ENCODE peak calls at places on chromosomes 6 and 20, in five cellular contexts. H, M, G, C and F are unnamed samples.

GRCh38 chr6:141667580-141668309 is 465.0 kb upstream of the GJE1 start:
- DNase-seq in H (no peak), G (no peak), C (peak; percentile 20), M (peak; percentile 23), F (no peak)

GRCh38 chr20:63196756-63197470 is 19.0 kb downstream of the YTHDF1 start:
- DNase-seq in G (no peak), M (no peak), H (no peak), C (no peak), F (no peak)

GRCh38 chr6:121670511-121670910 is 235.1 kb downstream of the GJA1 start:
- DNase-seq in H (no peak), G (no peak), M (peak; percentile 57), C (peak; percentile 55), F (no peak)

GRCh38 chr6:50128420-50129005 is 78.8 kb upstream of the DEFB112 start:
- DNase-seq in C (no peak), H (no peak), G (peak; percentile 1), M (peak; percentile 14), F (no peak)

GRCh38 chr20:3168079-3168828 is 5.1 kb downstream of the LZTS3 start:
- DNase-seq in H (peak; percentile 64), G (no peak), C (no peak), M (no peak), F (no peak)

GRCh38 chr20:4820833-4821518 is 99.3 kb downstream of the PRND start:
- DNase-seq in M (peak; percentile 92), G (peak; percentile 50), H (no peak), C (peak; percentile 68), F (peak; percentile 30)

GRCh38 chr6:44004625-44005506 is 122.4 kb downstream of the MRPL14 start:
- DNase-seq in H (no peak), G (peak; percentile 39), C (no peak), M (peak; percentile 54), F (no peak)

GRCh38 chr20:48722002-48722731 is 105.6 kb downstream of the PREX1 start:
- DNase-seq in C (peak; percentile 93), H (peak; percentile 33), G (no peak), M (peak; percentile 81), F (no peak)

GRCh38 chr6:7197752-7198151 is 90.0 kb downstream of the RREB1 start:
- DNase-seq in G (no peak), C (no peak), M (no peak), H (no peak), F (no peak)

GRCh38 chr6:143482593-143482992 is 28.9 kb downstream of the FUCA2 start:
- DNase-seq in M (peak; percentile 38), C (peak; percentile 2), H (no peak), G (no peak), F (peak; percentile 2)

GRCh38 chr6:155936551-155936950 is 480.9 kb upstream of the NOX3 start:
- DNase-seq in H (no peak), M (peak; percentile 69), G (no peak), C (no peak), F (peak; percentile 36)

GRCh38 chr6:28159029-28159607 is 17.4 kb downstream of the ZKSCAN8 start:
- DNase-seq in G (no peak), C (no peak), H (no peak), M (no peak), F (no peak)

GRCh38 chr6:28160233-28160632 is 18.6 kb downstream of the ZKSCAN8 start:
- DNase-seq in G (no peak), M (peak; percentile 11), H (no peak), C (no peak), F (no peak)

GRCh38 chr6:28165566-28165965 is 23.9 kb downstream of the ZKSCAN8 start:
- DNase-seq in H (no peak), M (no peak), C (no peak), G (no peak), F (no peak)

GRCh38 chr6:28158318-28158717 is 16.6 kb downstream of the ZKSCAN8 start:
- DNase-seq in G (no peak), C (no peak), M (no peak), H (no peak), F (no peak)

DNA sequence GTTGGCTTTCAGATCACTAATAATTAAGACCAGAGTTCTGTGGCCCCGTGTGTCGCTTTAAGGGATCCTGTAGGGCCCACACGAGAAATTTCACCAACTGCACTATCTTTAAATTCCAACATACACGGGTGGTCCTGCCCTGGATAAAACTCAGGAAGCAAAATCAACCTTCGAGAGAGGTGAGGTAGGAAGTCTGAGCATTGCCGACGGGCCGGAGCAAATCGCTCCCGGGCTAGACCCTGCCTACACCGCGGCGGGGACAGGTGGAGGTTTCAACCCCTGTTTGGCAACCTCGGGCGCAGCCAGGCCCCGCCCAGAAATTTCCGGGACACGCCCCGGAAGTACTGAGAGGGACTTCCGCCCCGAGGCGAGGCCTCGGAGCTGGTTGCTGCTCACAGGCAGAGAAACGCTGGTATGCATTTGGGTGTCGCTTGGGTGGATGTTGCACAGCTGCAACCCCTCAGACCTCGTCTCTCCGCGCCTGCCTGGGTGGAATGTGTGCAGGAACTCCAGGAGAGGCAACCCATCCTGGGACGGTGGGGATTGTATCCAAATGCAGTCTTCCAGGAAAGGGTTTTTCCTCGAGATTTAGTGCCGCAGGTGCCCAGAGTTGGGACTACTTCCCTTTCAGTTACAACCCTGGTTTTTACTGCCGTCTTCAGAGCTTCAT is 19.9 kb downstream of the ZKSCAN8 start:
- DNase-seq in C (peak; percentile 33), H (peak; percentile 70), M (peak; percentile 90), G (peak; percentile 44), F (no peak)
- H3K4me3 ChIP-seq in C (peak overlapping the region; percentile 68), H (peak overlapping the region; percentile 37), M (peak overlapping the region; percentile 68), G (peak overlapping the region; percentile 43), F (peak overlapping the region; percentile 34)

GRCh38 chr6:116616757-116617093 is 446 bp downstream of the RSPH4A start:
- DNase-seq in G (peak; percentile 7), M (no peak), C (no peak), H (peak; percentile 9), F (no peak)

GRCh38 chr6:116611020-116611419 is 5.3 kb upstream of the RSPH4A start:
- DNase-seq in M (no peak), C (no peak), G (no peak), H (no peak), F (no peak)

DNA sequence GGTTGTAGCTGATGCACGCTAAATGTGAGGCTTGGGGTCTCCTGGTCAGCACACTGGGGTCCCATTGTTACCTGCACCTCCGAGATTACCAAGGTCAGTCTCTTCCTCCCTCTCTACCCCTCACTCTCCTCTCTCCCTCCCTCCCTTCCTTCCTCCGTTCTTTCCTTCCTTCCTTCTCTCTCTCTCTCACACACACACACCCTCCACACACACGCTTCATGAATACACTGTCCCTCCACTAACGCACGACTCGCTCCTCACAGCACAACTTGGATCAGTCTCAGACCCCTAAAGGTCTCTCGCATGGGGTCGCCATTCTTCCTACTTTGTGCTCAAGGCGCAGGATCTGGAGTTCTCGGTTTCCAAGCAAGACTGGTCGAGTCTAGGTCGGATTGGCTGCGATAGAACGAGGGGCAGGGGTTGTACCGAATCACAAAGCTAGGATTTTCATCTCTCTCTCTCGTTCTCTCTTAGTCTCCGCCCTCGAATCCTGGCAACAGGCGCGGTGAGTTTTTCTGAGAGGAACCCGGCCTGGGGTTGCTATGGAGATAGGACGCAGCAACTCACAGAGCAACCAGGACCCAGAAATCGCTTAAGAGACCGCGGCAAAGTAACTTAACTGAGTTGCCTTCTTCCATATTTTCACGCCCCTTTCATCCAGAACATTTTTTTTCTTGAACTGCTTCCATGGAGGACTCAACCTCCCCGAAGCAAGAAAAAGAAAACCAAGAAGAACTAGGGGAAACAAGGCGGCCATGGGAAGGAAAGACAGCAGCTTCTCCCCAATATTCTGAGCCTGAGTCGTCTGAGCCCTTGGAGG is at the start of gene RSPH4A:
- DNase-seq in M (peak; percentile 97), C (peak; percentile 94), H (peak; percentile 85), G (peak; percentile 89), F (peak; percentile 94)
- TF ChIP-seq CTCF in M (peak; percentile 11), C (no peak), H (no peak), G (no peak), F (peak; percentile 10)

GRCh38 chr20:32289661-32290431 is 12.4 kb downstream of the KIF3B start:
- DNase-seq in H (peak; percentile 68), M (no peak), C (no peak), G (peak; percentile 44), F (no peak)

GRCh38 chr20:32287231-32287638 is 9.8 kb downstream of the KIF3B start:
- DNase-seq in M (no peak), H (no peak), C (no peak), G (no peak), F (no peak)

GRCh38 chr20:32285621-32286334 is 8.3 kb downstream of the KIF3B start:
- DNase-seq in M (peak; percentile 71), H (peak; percentile 40), G (peak; percentile 25), C (peak; percentile 34), F (peak; percentile 7)

GRCh38 chr20:32291166-32291565 is 13.7 kb downstream of the KIF3B start:
- DNase-seq in H (no peak), M (no peak), G (no peak), C (no peak), F (no peak)

DNA sequence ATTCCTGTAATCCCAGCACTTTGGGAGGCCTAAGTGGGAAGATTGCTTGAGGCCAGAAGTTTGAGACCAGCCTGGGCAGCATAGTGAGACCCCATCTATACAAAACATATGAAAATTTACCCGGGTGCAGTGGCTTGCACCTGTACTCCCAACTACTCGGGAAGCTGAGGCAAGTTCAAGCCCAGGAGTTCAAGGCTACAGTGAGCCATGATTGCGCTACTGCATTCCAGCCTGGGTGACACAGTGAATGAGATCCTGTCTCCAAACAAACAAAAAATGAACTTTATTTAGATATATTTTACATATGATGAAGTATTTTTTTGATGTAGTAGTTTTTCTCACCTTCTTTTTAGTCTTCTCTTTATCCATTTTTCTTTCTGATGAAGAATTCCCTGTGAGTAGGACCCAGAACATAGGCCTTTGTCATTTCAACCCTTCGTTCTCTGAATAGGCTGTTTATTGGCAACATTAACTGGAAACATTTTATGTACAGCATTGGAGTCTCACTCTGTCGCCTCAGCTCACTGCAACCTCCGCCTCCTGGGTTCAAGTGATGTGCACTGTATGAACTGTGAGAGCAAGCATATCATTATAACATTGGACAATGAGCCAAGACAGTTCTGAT is 10.9 kb downstream of the KIF3B start:
- DNase-seq in G (no peak), C (no peak), M (no peak), H (no peak), F (no peak)
- H3K4me3 ChIP-seq in G (no peak overlapping the region), C (no peak overlapping the region), M (no peak overlapping the region), H (no peak overlapping the region), F (no peak overlapping the region)

GRCh38 chr6:112284603-112285002 is 30.2 kb upstream of the LAMA4 start:
- DNase-seq in M (no peak), G (no peak), C (no peak), H (no peak), F (no peak)

GRCh38 chr6:112286010-112286409 is 31.6 kb upstream of the LAMA4 start:
- DNase-seq in G (no peak), M (no peak), H (no peak), C (no peak), F (no peak)

GRCh38 chr6:112279044-112279916 is 24.9 kb upstream of the LAMA4 start:
- DNase-seq in H (no peak), C (no peak), G (no peak), M (peak; percentile 56), F (no peak)

GRCh38 chr6:112283621-112284020 is 29.3 kb upstream of the LAMA4 start:
- DNase-seq in M (no peak), H (no peak), C (no peak), G (no peak), F (no peak)

GRCh38 chr6:112282217-112282616 is 27.9 kb upstream of the LAMA4 start:
- DNase-seq in C (peak; percentile 89), M (peak; percentile 96), G (peak; percentile 25), H (peak; percentile 32), F (peak; percentile 75)
- TF ChIP-seq CTCF in C (peak; percentile 35), M (peak; percentile 35), G (no peak), H (peak; percentile 8), F (peak; percentile 40)

GRCh38 chr6:9316831-9317230 is 881.5 kb upstream of the SLC35B3 start:
- DNase-seq in G (no peak), M (peak; percentile 48), H (no peak), C (no peak), F (no peak)
- H3K4me3 ChIP-seq in G (no peak overlapping the region), M (no peak overlapping the region), H (no peak overlapping the region), C (no peak overlapping the region), F (no peak overlapping the region)